ENCODE peak calls at places on chromosome 13, in four cellular contexts. D is CD4-positive, CD25-positive, alpha-beta regulatory T cell; M is AG04449; X is GM10248. A is an unnamed sample.

GRCh38 chr13:35231426-35231825 is 245.1 kb downstream of the MAB21L1 start:
- DNase-seq in D (no peak), X (no peak), M (no peak), A (no peak)

GRCh38 chr13:113812140-113813036 is 51.5 kb downstream of the GAS6 start:
- DNase-seq in M (no peak), D (no peak), X (no peak), A (no peak)

GRCh38 chr13:33446821-33447481 is 161.4 kb upstream of the STARD13 start:
- DNase-seq in X (no peak), M (no peak), D (no peak), A (no peak)

GRCh38 chr13:20301391-20302071 is 69.4 kb upstream of the GJB6 start:
- DNase-seq in M (no peak), X (no peak), D (no peak), A (no peak)

GRCh38 chr13:113179374-113180230 is 21.2 kb downstream of the PROZ start:
- DNase-seq in D (no peak), X (no peak), M (no peak), A (no peak)

GRCh38 chr13:76019421-76020044 is 383.4 kb downstream of the LMO7 start:
- DNase-seq in X (peak), D (no peak), M (no peak), A (no peak)

GRCh38 chr13:37995052-37995451 is 125.5 kb upstream of the TRPC4 start:
- DNase-seq in D (no peak), M (no peak), X (no peak), A (no peak)

GRCh38 chr13:27035892-27036235 is 135.7 kb downstream of the USP12 start:
- DNase-seq in M (no peak), D (no peak), X (no peak), A (no peak)

GRCh38 chr13:51305558-51305957 is 33.9 kb upstream of the SERPINE3 start:
- DNase-seq in D (no peak), X (no peak), M (no peak), A (no peak)

GRCh38 chr13:114089341-114089740 is 43.1 kb downstream of the RASA3 start:
- DNase-seq in D (no peak), X (no peak), M (no peak), A (no peak)

GRCh38 chr13:98083507-98083906 is 59.4 kb upstream of the FARP1 start:
- DNase-seq in X (no peak), D (no peak), M (peak), A (peak)

GRCh38 chr13:44756411-44756810 is 180.3 kb upstream of the TSC22D1 start:
- DNase-seq in X (no peak), M (no peak), D (no peak), A (no peak)

GRCh38 chr13:46077260-46077659 is 24.7 kb upstream of the ZC3H13 start:
- DNase-seq in D (no peak), M (no peak), X (no peak), A (no peak)

GRCh38 chr13:51845574-51846318 is 769 bp upstream of the TMEM272 start:
- DNase-seq in M (no peak), D (no peak), X (no peak), A (no peak)